ENCODE peak calls at places on chromosomes 12 and 14, in four cellular contexts. Z is endothelial cell of umbilical vein, F is AG09309, U is body of pancreas. R is an unnamed sample.

GRCh38 chr14:54562334-54562733 is 4.6 kb upstream of the SAMD4A start:
- DNase-seq in F (no peak), Z (no peak), U (no peak), R (no peak)

GRCh38 chr14:44895716-44896115 is 66.0 kb downstream of the KLHL28 start:
- DNase-seq in U (no peak), Z (no peak), F (peak), R (no peak)

GRCh38 chr14:21070610-21071224 is 613 bp downstream of the ARHGEF40 start:
- DNase-seq in U (peak), F (no peak), Z (peak), R (no peak)

GRCh38 chr12:125645724-125646123 is 580.5 kb downstream of the AACS start:
- DNase-seq in U (no peak), Z (no peak), F (no peak), R (no peak)

GRCh38 chr14:105267820-105268548 is 19.7 kb downstream of the BTBD6 start:
- DNase-seq in F (no peak), Z (no peak), U (no peak), R (no peak)

GRCh38 chr14:31258427-31259039 is 50.9 kb upstream of the HECTD1 start:
- DNase-seq in U (no peak), F (no peak), Z (no peak), R (no peak)

GRCh38 chr12:54164402-54165145 is 24.2 kb downstream of the SMUG1 start:
- DNase-seq in U (no peak), Z (no peak), F (no peak), R (no peak)

GRCh38 chr12:99195474-99195873 is 452.1 kb upstream of the GARIN6 start:
- DNase-seq in F (no peak), U (no peak), Z (no peak), R (peak)

GRCh38 chr12:3114671-3115070 is 37.5 kb downstream of the TSPAN9 start:
- DNase-seq in F (no peak), Z (no peak), U (no peak), R (no peak)

GRCh38 chr12:132476038-132476414 is 13.9 kb upstream of the FBRSL1 start:
- DNase-seq in U (no peak), F (no peak), Z (no peak), R (no peak)

GRCh38 chr12:132397152-132397933 is 68.0 kb upstream of the GALNT9 start:
- DNase-seq in Z (no peak), U (no peak), F (no peak), R (no peak)

GRCh38 chr12:116087399-116087798 is 190.1 kb downstream of the MED13L start:
- DNase-seq in F (no peak), U (no peak), Z (no peak), R (no peak)

GRCh38 chr12:6452908-6453630 is 1.2 kb downstream of the TAPBPL start:
- DNase-seq in F (no peak), Z (no peak), U (no peak), R (no peak)

GRCh38 chr14:51094901-51095853 is at the start of gene TRIM9:
- DNase-seq in U (peak), F (peak), Z (peak), R (peak)

GRCh38 chr14:23831591-23831990 is 122.0 kb upstream of the DHRS4 start:
- DNase-seq in F (no peak), U (no peak), Z (no peak), R (no peak)

GRCh38 chr14:58690801-58691516 is 53.2 kb downstream of the DACT1 start:
- DNase-seq in Z (no peak), U (no peak), F (no peak), R (no peak)

GRCh38 chr12:127267128-127267527 is 999.8 kb upstream of the TMEM132C start:
- DNase-seq in U (no peak), Z (no peak), F (no peak), R (no peak)

GRCh38 chr14:91116913-91117588 is 3.2 kb downstream of the DGLUCY start:
- DNase-seq in F (no peak), U (no peak), Z (no peak), R (no peak)

GRCh38 chr12:57889541-57889989 is 43.0 kb upstream of the CTDSP2 start:
- DNase-seq in F (no peak), U (peak), Z (peak), R (no peak)

GRCh38 chr14:69997849-69998248 is 118.6 kb downstream of the SMOC1 start:
- DNase-seq in Z (peak), F (no peak), U (peak), R (no peak)

DNA sequence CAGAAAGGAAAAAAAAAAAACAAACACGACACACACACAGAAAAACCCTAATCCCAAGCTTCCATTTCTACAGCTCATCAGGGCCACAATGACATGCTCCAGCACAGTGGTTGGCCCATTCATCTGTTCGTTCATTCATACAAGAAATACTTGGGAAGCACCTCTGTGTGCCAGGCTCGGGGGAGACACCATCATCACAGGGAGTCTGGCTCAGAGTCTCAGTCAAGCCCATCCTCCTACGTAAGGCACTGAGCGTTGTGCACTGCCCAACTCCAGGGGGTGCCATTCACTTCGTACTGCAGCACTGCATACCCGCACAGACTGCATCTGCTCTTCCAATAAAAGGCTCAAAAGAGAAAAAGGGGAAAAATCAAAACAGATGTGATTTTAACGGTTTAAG is 15.3 kb downstream of the VPS37B start:
- DNase-seq in U (no peak), Z (no peak), F (no peak), R (peak)
- TF ChIP-seq CTCF in U (peak), Z (peak), F (peak), R (peak)

GRCh38 chr14:22613091-22613695 is 15.1 kb downstream of the ABHD4 start:
- DNase-seq in Z (peak), U (no peak), F (no peak), R (no peak)
- TF ChIP-seq CTCF in Z (no peak), U (no peak), F (peak), R (peak)

GRCh38 chr14:35140718-35141581 is 18.6 kb downstream of the PRORP start:
- DNase-seq in U (no peak), F (no peak), Z (peak), R (peak)
- TF ChIP-seq CTCF in U (peak), F (no peak), Z (no peak), R (peak)

DNA sequence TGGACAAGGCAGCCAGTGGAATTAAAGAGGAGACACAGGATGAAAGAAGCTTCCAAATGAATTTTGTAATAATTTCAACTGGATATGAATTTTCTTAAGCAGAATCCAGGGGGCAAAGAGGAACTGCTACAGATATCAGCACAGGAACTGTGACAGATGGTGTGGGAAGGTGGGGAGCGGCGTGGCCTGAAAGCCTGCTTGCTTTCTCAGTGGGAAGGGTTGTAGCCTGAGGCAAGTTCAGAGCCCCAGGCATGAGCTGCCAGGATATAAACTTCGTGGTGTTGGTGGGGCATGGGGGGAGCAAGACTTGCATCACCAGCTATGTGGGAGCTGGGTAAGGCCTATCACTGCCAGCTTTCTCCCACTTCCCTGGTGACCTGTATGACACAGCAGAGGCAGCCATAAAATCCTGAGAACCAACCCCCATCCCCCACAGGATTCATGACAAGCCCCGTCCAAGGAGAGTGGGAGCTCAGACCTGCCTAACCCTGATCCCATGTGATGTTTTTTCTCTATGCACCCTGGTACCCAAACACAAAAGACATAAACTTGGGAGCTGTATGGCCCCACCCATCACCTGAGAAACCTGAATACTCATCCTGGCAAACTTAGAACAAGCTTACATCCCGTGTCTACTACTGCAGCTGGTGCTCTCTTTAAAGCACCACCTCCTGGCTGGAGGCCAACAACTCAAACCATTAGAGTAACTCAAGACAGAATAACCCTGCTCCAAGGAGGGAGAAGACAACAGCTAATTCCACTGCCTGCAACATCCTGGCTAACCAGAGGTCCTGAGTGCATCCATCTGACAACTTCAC is 16.5 kb downstream of the CLEC1A start:
- DNase-seq in Z (no peak), F (no peak), U (no peak), R (no peak)
- TF ChIP-seq CTCF in Z (no peak), F (no peak), U (no peak), R (no peak)

DNA sequence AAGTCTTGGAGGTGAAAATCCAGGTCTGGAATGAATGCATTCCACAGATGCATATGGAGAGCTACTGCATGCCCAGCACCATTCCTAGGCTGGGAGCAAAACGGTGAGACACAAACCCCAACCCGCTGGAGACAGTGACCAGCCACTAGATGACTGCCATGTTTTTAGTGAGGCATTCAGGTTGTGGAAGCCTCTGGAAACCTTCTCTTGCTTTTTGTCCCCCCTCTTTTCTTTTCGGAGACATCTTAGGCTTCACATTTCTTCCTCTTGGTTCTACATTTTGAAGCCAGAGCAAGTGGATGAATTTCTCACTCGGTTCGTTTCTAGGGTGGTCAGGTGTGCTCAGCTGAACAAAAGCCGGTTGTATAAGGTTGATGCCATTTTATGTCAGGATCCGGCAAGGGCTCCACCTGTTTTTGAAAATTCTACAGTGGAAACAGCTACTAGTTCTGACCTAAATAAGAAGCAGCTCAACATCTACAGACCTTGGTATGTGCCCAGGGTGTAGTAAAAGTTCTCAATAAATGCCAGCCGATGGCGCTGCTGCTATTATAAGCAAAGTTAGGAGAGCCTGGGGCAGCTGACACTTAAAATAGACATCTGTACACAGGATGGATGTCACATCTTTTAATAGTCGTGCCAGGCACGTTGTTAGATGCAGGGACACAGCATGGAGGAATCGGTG is 1.8 kb upstream of the ZNF839 start:
- DNase-seq in Z (peak), U (no peak), F (no peak), R (peak)
- TF ChIP-seq CTCF in Z (no peak), U (no peak), F (no peak), R (peak)

R was measured in A673.